ENCODE peak calls at places on chromosomes 2 and 18, in eight cellular contexts. T is vagina, G is K562, N is prostate gland, P is spleen, H is HepG2, L is transverse colon, W is GM23338. R is an unnamed sample.

GRCh38 chr2:105537466-105537865 is 138.6 kb upstream of the FHL2 start:
- DNase-seq in W (no peak), N (no peak), T (peak), H (no peak), L (no peak), P (no peak), G (no peak), R (no peak)

GRCh38 chr2:107717666-107718065 is 109.0 kb upstream of the RGPD4 start:
- DNase-seq in N (no peak), P (no peak), H (no peak), G (no peak), T (no peak), W (peak), L (no peak), R (no peak)

GRCh38 chr2:1632006-1632348 is 112.3 kb downstream of the PXDN start:
- DNase-seq in L (peak), T (no peak), W (no peak), N (peak), P (no peak), G (no peak), H (no peak), R (no peak)

GRCh38 chr18:28858248-28858647 is 681.3 kb upstream of the CDH2 start:
- DNase-seq in T (no peak), N (no peak), G (no peak), W (no peak), L (no peak), H (no peak), P (no peak), R (no peak)

GRCh38 chr18:44601447-44601846 is 79.2 kb upstream of the SETBP1 start:
- DNase-seq in T (no peak), P (no peak), G (no peak), H (no peak), N (no peak), L (no peak), W (no peak), R (no peak)

GRCh38 chr18:394997-395383 is 105.5 kb downstream of the COLEC12 start:
- DNase-seq in P (no peak), G (no peak), L (no peak), T (no peak), N (no peak), W (no peak), H (no peak), R (no peak)

GRCh38 chr2:129929321-129930290 is 49.9 kb upstream of the RAB6C start:
- DNase-seq in T (no peak), W (no peak), L (no peak), H (no peak), G (no peak), P (no peak), N (no peak), R (no peak)

GRCh38 chr18:13608791-13609552 is 117.4 kb downstream of the FAM210A start:
- DNase-seq in L (no peak), W (no peak), H (no peak), P (peak), T (no peak), G (no peak), N (no peak), R (no peak)

GRCh38 chr2:75055820-75056675 is 97.6 kb downstream of the POLE4 start:
- DNase-seq in P (no peak), T (no peak), L (no peak), G (no peak), W (peak), H (no peak), N (no peak), R (no peak)

GRCh38 chr18:68940039-68940438 is 142.2 kb downstream of the CCDC102B start:
- DNase-seq in P (no peak), G (no peak), W (no peak), H (no peak), T (no peak), L (no peak), N (no peak), R (no peak)

GRCh38 chr2:17084882-17085281 is 419.2 kb upstream of the CYRIA start:
- DNase-seq in H (no peak), G (no peak), L (no peak), N (no peak), W (no peak), P (no peak), T (no peak), R (no peak)

GRCh38 chr2:186575302-186575701 is 14.6 kb upstream of the ITGAV start:
- DNase-seq in L (no peak), N (no peak), G (peak), H (peak), P (no peak), T (no peak), W (peak), R (no peak)

GRCh38 chr2:172680595-172681176 is 55.0 kb upstream of the RAPGEF4 start:
- DNase-seq in P (no peak), T (no peak), L (no peak), W (no peak), H (no peak), N (no peak), G (no peak), R (no peak)
- TF ChIP-seq POLR2AphosphoS5 in P (no peak), T (no peak), L (peak), W (no peak), H (no peak), N (no peak), G (no peak), R (no peak)

GRCh38 chr18:8602040-8602439 is 7.2 kb upstream of the RAB12 start:
- DNase-seq in W (no peak), T (no peak), P (no peak), H (no peak), G (peak), N (no peak), L (no peak), R (no peak)
- TF ChIP-seq POLR2AphosphoS5 in W (no peak), T (no peak), P (no peak), H (no peak), G (no peak), N (no peak), L (no peak), R (no peak)

GRCh38 chr2:238169708-238170251 is 11.0 kb downstream of the ERFE start:
- DNase-seq in T (no peak), H (no peak), W (no peak), G (no peak), P (no peak), N (no peak), L (no peak), R (no peak)
- TF ChIP-seq POLR2AphosphoS5 in T (no peak), H (no peak), W (no peak), G (no peak), P (no peak), N (no peak), L (peak), R (no peak)

GRCh38 chr18:37458697-37459096 is 106.9 kb downstream of the CELF4 start:
- DNase-seq in T (no peak), L (no peak), N (no peak), P (no peak), H (no peak), W (no peak), G (no peak), R (no peak)

GRCh38 chr18:37457337-37457736 is 108.3 kb downstream of the CELF4 start:
- DNase-seq in H (no peak), G (no peak), N (no peak), L (no peak), P (no peak), T (no peak), W (no peak), R (no peak)

GRCh38 chr18:37457754-37458153 is 107.8 kb downstream of the CELF4 start:
- DNase-seq in G (no peak), P (no peak), W (no peak), L (no peak), H (no peak), N (no peak), T (no peak), R (no peak)

GRCh38 chr18:37456395-37456794 is 109.2 kb downstream of the CELF4 start:
- DNase-seq in H (no peak), L (no peak), T (no peak), W (no peak), P (no peak), N (no peak), G (no peak), R (no peak)

GRCh38 chr18:37456873-37457272 is 108.7 kb downstream of the CELF4 start:
- DNase-seq in G (no peak), P (no peak), N (no peak), L (no peak), W (no peak), H (no peak), T (no peak), R (no peak)
- TF ChIP-seq POLR2AphosphoS5 in G (no peak), P (no peak), N (no peak), L (no peak), W (no peak), H (no peak), T (no peak), R (no peak)

GRCh38 chr2:237413293-237414055 is 490 bp downstream of the COL6A3 start:
- DNase-seq in W (no peak), L (no peak), P (no peak), H (no peak), T (no peak), G (no peak), N (no peak), R (no peak)

GRCh38 chr2:237412646-237413292 is 1.2 kb downstream of the COL6A3 start:
- DNase-seq in T (no peak), G (no peak), L (no peak), P (no peak), H (no peak), N (no peak), W (no peak), R (no peak)

GRCh38 chr2:237410949-237411635 is 2.9 kb downstream of the COL6A3 start:
- DNase-seq in G (no peak), T (no peak), N (no peak), P (no peak), W (no peak), L (no peak), H (no peak), R (no peak)

GRCh38 chr2:237411683-237412349 is 2.1 kb downstream of the COL6A3 start:
- DNase-seq in N (no peak), P (no peak), H (no peak), G (no peak), L (no peak), T (no peak), W (peak), R (no peak)

GRCh38 chr2:237414056-237414661 is at the start of gene COL6A3:
- DNase-seq in G (no peak), P (no peak), L (peak), H (no peak), W (no peak), N (no peak), T (no peak), R (no peak)
- TF ChIP-seq POLR2AphosphoS5 in G (no peak), P (no peak), L (peak), H (no peak), W (no peak), N (no peak), T (no peak), R (no peak)

GRCh38 chr2:120819720-120820210 is 84.1 kb downstream of the GLI2 start:
- DNase-seq in N (no peak), W (no peak), P (no peak), G (no peak), T (no peak), L (no peak), H (no peak), R (no peak)
- TF ChIP-seq POLR2AphosphoS5 in N (no peak), W (no peak), P (no peak), G (no peak), T (no peak), L (no peak), H (no peak), R (no peak)

GRCh38 chr18:57806891-57807280 is 3.8 kb upstream of the ATP8B1 start:
- DNase-seq in H (no peak), L (no peak), N (no peak), P (no peak), W (no peak), G (no peak), T (no peak), R (no peak)
- TF ChIP-seq POLR2AphosphoS5 in H (no peak), L (no peak), N (peak), P (no peak), W (no peak), G (no peak), T (peak), R (no peak)

DNA sequence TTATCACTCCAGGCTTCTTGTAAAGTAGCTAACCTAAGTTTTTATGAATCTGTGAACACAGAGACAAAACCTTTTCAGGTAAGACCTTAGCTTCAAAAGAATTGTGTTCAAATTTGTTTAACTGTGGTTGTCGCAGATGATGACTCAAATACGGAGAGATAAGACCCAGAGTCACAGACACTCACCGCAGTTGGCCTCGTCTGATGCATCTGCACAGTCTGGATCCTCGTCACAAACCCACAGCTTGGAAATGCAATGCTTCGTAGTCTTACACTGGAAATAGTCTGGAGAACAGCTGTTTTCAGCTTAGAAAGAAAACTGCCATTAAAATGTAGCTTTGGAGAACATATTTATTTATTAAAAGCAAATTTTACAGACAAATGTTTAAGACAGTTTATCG is 1662.1 kb upstream of the NXPH2 start:
- DNase-seq in T (no peak), H (no peak), L (no peak), N (no peak), W (no peak), P (no peak), G (no peak), R (no peak)
- TF ChIP-seq POLR2AphosphoS5 in T (no peak), H (no peak), L (no peak), N (no peak), W (no peak), P (no peak), G (no peak), R (no peak)

GRCh38 chr2:55923091-55923977 is at the start of gene EFEMP1:
- DNase-seq in T (no peak), H (no peak), L (peak), P (peak), G (no peak), W (peak), N (peak), R (peak)
- TF ChIP-seq POLR2AphosphoS5 in T (no peak), H (no peak), L (no peak), P (no peak), G (no peak), W (no peak), N (peak), R (peak)